ENCODE peak calls at places on chromosomes 2 and 18, in nine cellular contexts. Q is sigmoid colon; D is IMR-90; Z is fibroblast of lung; I is CD8-positive, alpha-beta T cell; J is SK-N-SH; V is neural progenitor cell; Y is CD4-positive, CD25-positive, alpha-beta regulatory T cell; C is right cardiac atrium. F is an unnamed sample. For H3K9me3, the result is how much of the 10 kb centered on the place peaks cover.

GRCh38 chr18:73614812-73615211 is 532.8 kb downstream of the FBXO15 start:
- DNase-seq in I (no peak), Z (peak), C (no peak), Q (no peak), V (no peak), J (no peak), D (peak), Y (no peak), F (no peak)

GRCh38 chr2:8252997-8253694 is 428.7 kb upstream of the ID2 start:
- DNase-seq in Q (no peak), J (no peak), I (no peak), C (no peak), D (no peak), V (peak), Y (no peak), Z (no peak), F (no peak)

GRCh38 chr2:46229134-46230063 is 67.8 kb upstream of the EPAS1 start:
- DNase-seq in I (no peak), V (peak), Q (no peak), D (peak), Y (peak), Z (no peak), J (no peak), C (no peak), F (no peak)

GRCh38 chr2:100208375-100208774 is 66.0 kb upstream of the AFF3 start:
- DNase-seq in C (no peak), D (peak), I (no peak), Y (no peak), Z (peak), J (peak), Q (no peak), V (no peak), F (no peak)

GRCh38 chr2:237697586-237698337 is 70.4 kb downstream of the LRRFIP1 start:
- DNase-seq in V (no peak), Y (peak), Q (no peak), C (no peak), Z (no peak), J (no peak), D (no peak), I (no peak), F (no peak)

GRCh38 chr2:105143467-105144127 is 97.9 kb upstream of the GPR45 start:
- DNase-seq in J (peak), D (no peak), V (peak), Q (no peak), C (peak), Z (no peak), I (no peak), Y (peak), F (no peak)

GRCh38 chr2:173574713-173575112 is 220.0 kb downstream of the CDCA7 start:
- DNase-seq in C (no peak), V (no peak), D (peak), J (no peak), Z (peak), Q (no peak), Y (no peak), I (no peak), F (no peak)

GRCh38 chr18:55627007-55627406 is 39.0 kb upstream of the TCF4 start:
- DNase-seq in Q (no peak), D (peak), C (no peak), V (no peak), Y (no peak), Z (no peak), I (no peak), J (no peak), F (no peak)

GRCh38 chr2:225040862-225041209 is 1.4 kb downstream of the DOCK10 start:
- DNase-seq in Q (no peak), J (peak), D (peak), Z (peak), V (peak), Y (peak), C (peak), I (no peak), F (peak)

GRCh38 chr18:50769463-50769862 is 50.4 kb downstream of the MRO start:
- DNase-seq in Z (no peak), Q (no peak), J (no peak), I (no peak), D (no peak), C (no peak), Y (no peak), V (no peak), F (no peak)
- H3K9me3 ChIP-seq in Z (under half), Q (under half), J (under half), I (under half), D (under half), C (under half), Y (under half), V (under half), F (under half)

GRCh38 chr2:241586564-241587264 is 28.2 kb downstream of the BOK start:
- DNase-seq in Q (no peak), V (no peak), Z (no peak), J (no peak), D (no peak), C (no peak), Y (no peak), I (no peak), F (no peak)
- H3K9me3 ChIP-seq in Q (under half), V (under half), Z (under half), J (under half), D (half or more), C (under half), Y (under half), I (under half), F (under half)

GRCh38 chr2:160085662-160086061 is 23.2 kb upstream of the PLA2R1 start:
- DNase-seq in Y (no peak), J (no peak), C (no peak), Z (no peak), I (no peak), D (no peak), V (no peak), Q (no peak), F (no peak)

GRCh38 chr2:160091381-160091780 is 29.0 kb upstream of the PLA2R1 start:
- DNase-seq in C (no peak), D (peak), Z (peak), I (no peak), V (no peak), J (no peak), Y (no peak), Q (no peak), F (no peak)

GRCh38 chr2:160092445-160092844 is 30.0 kb upstream of the PLA2R1 start:
- DNase-seq in V (no peak), J (no peak), Y (no peak), Z (no peak), C (no peak), I (no peak), Q (no peak), D (no peak), F (no peak)

GRCh38 chr2:160087854-160088745 is 25.7 kb upstream of the PLA2R1 start:
- DNase-seq in I (no peak), Q (no peak), Z (peak), J (no peak), C (no peak), Y (peak), V (peak), D (peak), F (no peak)
- H3K9me3 ChIP-seq in I (under half), Q (under half), Z (under half), J (under half), C (under half), Y (half or more), V (under half), D (under half), F (under half)

GRCh38 chr2:239712755-239713154 is 311.9 kb upstream of the HDAC4 start:
- DNase-seq in C (no peak), Z (no peak), J (no peak), I (no peak), Y (no peak), V (no peak), D (no peak), Q (no peak), F (no peak)

GRCh38 chr2:239711911-239712570 is 311.2 kb upstream of the HDAC4 start:
- DNase-seq in C (no peak), D (no peak), J (no peak), Z (no peak), Y (no peak), I (no peak), V (no peak), Q (peak), F (no peak)

GRCh38 chr2:239714116-239714515 is 311.0 kb downstream of the NDUFA10 start:
- DNase-seq in J (no peak), C (no peak), Z (no peak), D (no peak), V (no peak), I (no peak), Q (peak), Y (no peak), F (no peak)

GRCh38 chr2:239715202-239715601 is 309.9 kb downstream of the NDUFA10 start:
- DNase-seq in J (no peak), Z (no peak), Q (peak), D (no peak), Y (no peak), I (no peak), V (no peak), C (no peak), F (no peak)

GRCh38 chr2:239710953-239711861 is 310.4 kb upstream of the HDAC4 start:
- DNase-seq in Q (peak), V (peak), D (no peak), J (no peak), Z (no peak), Y (no peak), I (no peak), C (no peak), F (no peak)
- H3K9me3 ChIP-seq in Q (under half), V (under half), D (under half), J (under half), Z (under half), Y (under half), I (under half), C (under half), F (under half)

F was measured in T-helper 17 cell.